ENCODE peak calls at places on chromosomes 3 and 15, in eight cellular contexts. J is astrocyte of the spinal cord; F is astrocyte; V is CD4-positive, alpha-beta memory T cell; W is lower leg skin; L is mesendoderm; I is BJ; K is HepG2. Y is an unnamed sample.

GRCh38 chr3:57127849-57128566 is 37.1 kb downstream of the IL17RD start:
- DNase-seq in J (peak; percentile 75), V (no peak), W (peak; percentile 23), L (peak; percentile 72), K (no peak), I (peak; percentile 39), F (peak; percentile 81), Y (peak; percentile 94)

GRCh38 chr3:52925405-52926313 is 28.3 kb upstream of the STIMATE start:
- DNase-seq in F (no peak), K (no peak), L (no peak), I (no peak), V (no peak), J (no peak), W (no peak), Y (no peak)

GRCh38 chr3:12886106-12886679 is 44.8 kb upstream of the RPL32 start:
- DNase-seq in K (no peak), W (no peak), I (no peak), V (no peak), J (no peak), F (no peak), L (no peak), Y (no peak)

GRCh38 chr15:68816795-68817303 is 3.8 kb downstream of the ANP32A start:
- DNase-seq in F (no peak), W (no peak), V (no peak), L (no peak), J (no peak), I (no peak), K (peak; percentile 70), Y (no peak)

GRCh38 chr3:188000361-188000861 is 153.5 kb upstream of the LPP start:
- DNase-seq in V (no peak), I (no peak), F (no peak), L (no peak), J (no peak), W (no peak), K (no peak), Y (no peak)

GRCh38 chr3:44090036-44090435 is 151.7 kb upstream of the TOPAZ1 start:
- DNase-seq in L (no peak), K (no peak), J (no peak), W (no peak), V (no peak), F (no peak), I (no peak), Y (no peak)

GRCh38 chr3:54756330-54756731 is 171.5 kb downstream of the LRTM1 start:
- DNase-seq in W (no peak), L (peak; percentile 57), F (peak; percentile 97), K (no peak), J (peak; percentile 69), V (no peak), I (peak; percentile 82), Y (peak; percentile 20)

GRCh38 chr3:11245827-11246662 is 26.2 kb upstream of the ATG7 start:
- DNase-seq in L (peak; percentile 6), K (no peak), W (no peak), I (no peak), J (no peak), F (no peak), V (no peak), Y (no peak)

GRCh38 chr15:70687432-70687831 is 75.9 kb downstream of the UACA start:
- DNase-seq in I (no peak), V (no peak), L (no peak), J (no peak), K (no peak), W (no peak), F (no peak), Y (no peak)

GRCh38 chr3:52341123-52341522 is 25.0 kb downstream of the DNAH1 start:
- DNase-seq in I (no peak), J (no peak), V (no peak), W (no peak), L (no peak), F (no peak), K (no peak), Y (no peak)

GRCh38 chr15:35507932-35508638 is 37.9 kb downstream of the DPH6 start:
- DNase-seq in W (no peak), L (no peak), V (no peak), J (no peak), I (no peak), K (no peak), F (no peak), Y (no peak)

GRCh38 chr15:66661432-66662096 is 40.5 kb upstream of the SMAD6 start:
- DNase-seq in F (no peak), I (no peak), W (no peak), V (no peak), L (peak; percentile 41), K (no peak), J (no peak), Y (no peak)

GRCh38 chr15:100672959-100673358 is 70.6 kb downstream of the ASB7 start:
- DNase-seq in F (no peak), V (no peak), W (no peak), L (no peak), J (no peak), I (no peak), K (no peak), Y (no peak)

GRCh38 chr3:151924753-151925152 is 51.3 kb downstream of the SUCNR1 start:
- DNase-seq in J (no peak), L (no peak), V (no peak), W (no peak), I (no peak), F (no peak), K (no peak), Y (no peak)
- H3K4me3 ChIP-seq in J (no peak overlapping the region), L (no peak overlapping the region), V (no peak overlapping the region), W (no peak overlapping the region), I (no peak overlapping the region), F (no peak overlapping the region), K (no peak overlapping the region), Y (no peak overlapping the region)

DNA sequence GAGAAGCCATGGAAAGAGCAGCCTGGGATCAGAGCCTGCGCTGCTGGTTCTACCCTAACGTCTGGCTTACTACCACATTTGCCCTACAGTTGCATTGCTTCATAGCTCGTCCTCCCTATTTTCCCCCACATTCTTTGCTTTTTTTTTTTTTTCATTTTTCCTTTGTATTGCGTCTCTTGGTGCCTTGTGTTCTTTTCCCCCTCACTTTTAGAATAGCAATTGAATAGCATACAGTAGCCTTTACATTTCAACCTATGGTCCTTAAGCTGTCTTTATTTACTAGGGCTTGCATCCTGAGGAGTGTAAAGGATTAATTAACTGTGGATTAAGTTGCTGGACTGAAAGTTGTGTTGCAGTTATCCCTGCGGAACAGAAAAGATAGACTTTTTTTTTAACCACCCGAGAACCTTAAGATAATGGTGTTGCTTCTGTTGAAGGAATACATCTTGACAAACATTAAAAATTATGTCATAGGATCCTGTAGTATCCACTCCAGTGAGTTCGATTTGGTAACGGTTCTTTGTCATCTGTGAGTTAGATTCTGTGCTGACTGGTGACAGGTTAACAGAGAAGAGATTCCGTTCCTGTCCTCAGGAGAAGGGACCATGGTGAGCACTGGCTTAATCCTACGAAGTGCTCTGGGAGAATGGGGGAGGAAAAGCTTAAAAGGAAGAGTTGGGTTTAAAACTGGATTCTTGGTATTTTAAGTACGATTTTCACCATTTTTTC is 417.4 kb upstream of the NAALADL2 start:
- DNase-seq in J (peak; percentile 48), V (no peak), K (no peak), L (no peak), I (no peak), F (peak; percentile 22), W (no peak), Y (no peak)
- H3K4me3 ChIP-seq in J (peak overlapping the region; percentile 69), V (no peak overlapping the region), K (peak overlapping the region; percentile 76), L (peak overlapping the region; percentile 62), I (peak overlapping the region; percentile 73), F (peak overlapping the region; percentile 92), W (peak overlapping the region; percentile 71), Y (peak overlapping the region; percentile 72)

GRCh38 chr3:194686414-194686815 is 732 bp downstream of the FAM43A start:
- DNase-seq in V (peak; percentile 13), F (no peak), W (no peak), L (no peak), I (no peak), K (no peak), J (no peak), Y (no peak)
- H3K4me3 ChIP-seq in V (peak overlapping the region; percentile 48), F (peak overlapping the region; percentile 82), W (peak overlapping the region; percentile 33), L (peak overlapping the region; percentile 42), I (peak overlapping the region; percentile 71), K (peak overlapping the region; percentile 77), J (peak overlapping the region; percentile 86), Y (peak overlapping the region; percentile 78)

GRCh38 chr15:80250614-80251504 is 1.2 kb downstream of the CTXND1 start:
- DNase-seq in I (no peak), K (no peak), L (no peak), W (no peak), J (no peak), V (no peak), F (no peak), Y (no peak)
- H3K4me3 ChIP-seq in I (no peak overlapping the region), K (peak overlapping the region; percentile 73), L (no peak overlapping the region), W (no peak overlapping the region), J (no peak overlapping the region), V (no peak overlapping the region), F (no peak overlapping the region), Y (no peak overlapping the region)

DNA sequence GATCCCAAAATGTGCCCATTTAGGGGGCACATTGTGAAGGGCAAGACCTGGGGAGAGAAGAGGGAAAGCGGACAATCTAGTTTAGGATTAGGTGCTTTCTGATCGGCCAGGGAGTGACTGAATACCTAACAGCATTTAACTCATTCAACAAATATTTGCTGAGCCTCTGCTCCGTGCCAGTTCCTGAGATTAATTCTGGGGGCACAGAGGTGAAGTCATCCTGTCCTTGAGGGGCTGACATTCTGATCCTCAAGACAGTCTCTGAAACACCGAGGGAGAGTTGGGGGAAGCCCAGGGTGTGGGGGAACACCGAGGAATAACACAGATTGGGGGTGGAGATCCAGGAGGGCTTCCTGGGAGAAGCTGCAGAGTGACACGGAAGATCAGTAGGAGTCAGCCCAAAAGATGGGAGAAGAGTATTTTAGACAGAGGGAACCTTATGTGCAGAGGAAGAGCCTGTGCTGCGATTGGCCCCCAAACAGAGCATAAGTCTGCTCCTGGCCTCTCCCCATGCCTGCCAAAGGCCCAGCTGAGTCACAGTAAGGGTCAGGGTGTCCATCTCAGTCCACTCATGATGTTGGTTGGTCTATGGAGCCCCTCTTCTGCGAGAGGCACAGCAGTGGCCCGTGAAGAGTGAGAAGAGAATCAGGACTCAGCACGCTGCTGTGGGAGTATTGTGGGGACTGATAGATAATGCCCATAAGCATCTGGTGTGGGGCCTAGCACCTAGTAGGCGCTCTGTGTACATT is 60.2 kb downstream of the AMOTL2 start:
- DNase-seq in W (no peak), K (peak; percentile 27), V (no peak), I (no peak), L (peak; percentile 72), F (no peak), J (no peak), Y (no peak)
- H3K4me3 ChIP-seq in W (peak overlapping the region; percentile 40), K (peak overlapping the region; percentile 74), V (no peak overlapping the region), I (peak overlapping the region; percentile 60), L (peak overlapping the region; percentile 5), F (peak overlapping the region; percentile 50), J (peak overlapping the region; percentile 29), Y (peak overlapping the region; percentile 46)

Y was measured in HFF-Myc.